ENCODE peak calls at places on chromosomes 1 and 21, in five cellular contexts. Z, X, F, B and K are unnamed samples.

GRCh38 chr1:89823679-89824292 is 3.0 kb downstream of the LRRC8D start:
- DNase-seq in Z (no peak), X (no peak), F (no peak), B (no peak), K (no peak)

GRCh38 chr1:184212649-184213314 is 161.3 kb downstream of the TSEN15 start:
- DNase-seq in Z (no peak), X (no peak), F (peak; percentile 91), B (peak; percentile 88), K (no peak)

GRCh38 chr21:34706337-34706736 is 37.5 kb downstream of the CLIC6 start:
- DNase-seq in Z (no peak), X (no peak), F (no peak), B (no peak), K (no peak)

GRCh38 chr1:193103759-193104495 is 1.3 kb downstream of the GLRX2 start:
- DNase-seq in Z (no peak), X (no peak), F (no peak), B (no peak), K (no peak)

GRCh38 chr1:192539450-192540132 is 36.0 kb upstream of the RGS1 start:
- DNase-seq in Z (no peak), X (peak; percentile 69), F (peak; percentile 97), B (peak; percentile 98), K (no peak)

GRCh38 chr1:41573803-41574713 is 89.6 kb upstream of the EDN2 start:
- DNase-seq in Z (peak; percentile 80), X (peak; percentile 77), F (peak; percentile 88), B (peak; percentile 80), K (peak; percentile 86)

GRCh38 chr1:1344672-1345361 is 4.4 kb downstream of the DVL1 start:
- DNase-seq in Z (no peak), X (no peak), F (peak; percentile 90), B (peak; percentile 69), K (peak; percentile 67)

GRCh38 chr1:218600968-218601367 is 255.8 kb downstream of the TGFB2 start:
- DNase-seq in Z (no peak), X (no peak), F (peak; percentile 22), B (no peak), K (no peak)

GRCh38 chr1:12011998-12012397 is 7.3 kb upstream of the MIIP start:
- DNase-seq in Z (no peak), X (no peak), F (no peak), B (no peak), K (no peak)

GRCh38 chr21:44866780-44867179 is 6.7 kb downstream of the PTTG1IP start:
- DNase-seq in Z (no peak), X (no peak), F (peak; percentile 60), B (peak; percentile 66), K (no peak)

GRCh38 chr21:44868707-44869106 is 4.8 kb downstream of the PTTG1IP start:
- DNase-seq in Z (no peak), X (no peak), F (peak; percentile 15), B (no peak), K (no peak)

GRCh38 chr21:44867464-44867863 is 6.0 kb downstream of the PTTG1IP start:
- DNase-seq in Z (no peak), X (no peak), F (no peak), B (no peak), K (no peak)

GRCh38 chr21:44869860-44870747 is 3.4 kb downstream of the PTTG1IP start:
- DNase-seq in Z (peak; percentile 64), X (no peak), F (peak; percentile 95), B (peak; percentile 96), K (no peak)

GRCh38 chr21:44867999-44868700 is 5.3 kb downstream of the PTTG1IP start:
- DNase-seq in Z (no peak), X (no peak), F (no peak), B (no peak), K (no peak)
- H4K8ac ChIP-seq in Z (no peak overlapping the region), X (no peak overlapping the region), F (peak overlapping the region; percentile 13), B (peak overlapping the region; percentile 36), K (no peak overlapping the region)

GRCh38 chr1:116504308-116505156 is 66.3 kb downstream of the CD58 start:
- DNase-seq in Z (no peak), X (no peak), F (peak; percentile 45), B (peak; percentile 62), K (no peak)
- H4K8ac ChIP-seq in Z (no peak overlapping the region), X (no peak overlapping the region), F (no peak overlapping the region), B (peak overlapping the region; percentile 42), K (no peak overlapping the region)

GRCh38 chr1:150346316-150346715 is 17.6 kb upstream of the RPRD2 start:
- DNase-seq in Z (no peak), X (no peak), F (no peak), B (no peak), K (no peak)
- H4K8ac ChIP-seq in Z (no peak overlapping the region), X (no peak overlapping the region), F (no peak overlapping the region), B (no peak overlapping the region), K (no peak overlapping the region)

GRCh38 chr1:20988943-20989342 is 187.8 kb downstream of the EIF4G3 start:
- DNase-seq in Z (no peak), X (no peak), F (no peak), B (no peak), K (no peak)
- H4K8ac ChIP-seq in Z (no peak overlapping the region), X (no peak overlapping the region), F (no peak overlapping the region), B (no peak overlapping the region), K (no peak overlapping the region)

DNA sequence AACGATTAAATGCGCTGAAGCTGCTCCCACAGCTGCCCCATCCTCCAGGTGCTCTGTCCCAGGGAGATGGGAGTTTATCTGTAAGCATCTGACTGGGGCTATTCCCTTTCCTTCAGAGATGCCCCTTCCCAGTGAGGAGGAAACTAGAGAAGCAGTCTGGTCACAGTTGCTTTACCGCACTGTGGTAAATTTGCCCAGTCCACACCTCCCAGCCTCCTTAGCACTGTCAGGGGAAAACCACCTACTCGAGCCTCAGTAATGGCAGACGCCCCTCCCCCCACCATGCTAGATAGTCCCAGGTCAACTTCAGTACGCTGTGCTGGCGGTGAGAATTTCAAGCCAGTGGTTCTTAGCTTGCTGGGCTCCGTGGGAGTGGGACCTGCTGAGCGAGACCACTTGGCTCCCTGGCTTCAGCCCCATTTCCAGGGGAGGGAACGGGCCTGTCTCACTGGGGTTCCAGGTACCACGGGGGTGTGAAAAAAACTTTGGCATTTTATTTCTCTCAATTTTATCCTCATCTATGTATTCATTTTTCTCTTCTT is 194.8 kb downstream of the TNFSF18 start:
- DNase-seq in Z (no peak), X (no peak), F (no peak), B (no peak), K (no peak)
- H4K8ac ChIP-seq in Z (no peak overlapping the region), X (no peak overlapping the region), F (no peak overlapping the region), B (peak overlapping the region; percentile 28), K (no peak overlapping the region)

GRCh38 chr1:16378443-16378842 is 11.4 kb downstream of the SZRD1 start:
- DNase-seq in Z (no peak), X (no peak), F (no peak), B (no peak), K (no peak)
- H4K8ac ChIP-seq in Z (no peak overlapping the region), X (no peak overlapping the region), F (no peak overlapping the region), B (no peak overlapping the region), K (no peak overlapping the region)

DNA sequence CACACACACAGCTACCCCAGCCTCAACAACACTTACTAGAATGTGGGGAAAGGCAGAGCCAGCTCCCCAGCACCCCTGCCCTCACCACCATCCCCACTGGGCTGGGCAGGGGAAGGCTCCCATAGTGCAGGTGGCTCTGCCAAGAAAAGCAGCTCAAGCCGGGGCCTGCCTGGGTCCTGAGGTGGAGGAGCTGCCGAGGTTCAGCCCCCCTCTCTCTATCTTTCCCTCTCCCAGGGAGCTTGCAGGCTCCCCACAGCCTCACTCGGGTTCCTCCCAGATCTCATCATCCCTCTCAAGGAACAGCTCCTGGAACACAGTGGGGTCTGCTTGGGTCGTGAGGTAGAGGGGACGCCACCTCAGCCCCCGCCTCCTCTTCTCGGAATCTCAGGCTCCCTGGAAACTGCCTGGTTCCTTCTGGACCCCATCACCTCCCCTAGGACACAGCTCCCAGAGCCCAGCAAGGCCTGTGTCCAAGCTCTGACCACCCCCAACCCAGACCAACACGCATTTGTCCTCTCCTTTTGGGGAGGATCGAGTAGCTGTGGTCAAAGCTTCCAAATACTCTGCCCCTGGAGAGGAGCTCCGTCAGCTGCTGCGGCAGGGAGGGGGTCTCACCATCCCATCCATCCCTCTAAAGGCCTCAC is 704 bp downstream of the S100A16 start:
- DNase-seq in Z (no peak), X (no peak), F (no peak), B (no peak), K (no peak)
- H4K8ac ChIP-seq in Z (no peak overlapping the region), X (no peak overlapping the region), F (no peak overlapping the region), B (peak overlapping the region; percentile 79), K (no peak overlapping the region)

GRCh38 chr1:53122847-53123461 is 19.5 kb downstream of the SLC1A7 start:
- DNase-seq in Z (no peak), X (no peak), F (no peak), B (no peak), K (no peak)

GRCh38 chr1:53120659-53121058 is 21.8 kb downstream of the SLC1A7 start:
- DNase-seq in Z (peak; percentile 51), X (no peak), F (no peak), B (no peak), K (no peak)

GRCh38 chr1:53121319-53122172 is 20.9 kb downstream of the SLC1A7 start:
- DNase-seq in Z (no peak), X (no peak), F (no peak), B (peak; percentile 74), K (no peak)

GRCh38 chr1:53123462-53124129 is 18.8 kb downstream of the SLC1A7 start:
- DNase-seq in Z (no peak), X (no peak), F (peak; percentile 41), B (peak; percentile 66), K (no peak)

GRCh38 chr1:53122194-53122846 is 20.1 kb downstream of the SLC1A7 start:
- DNase-seq in Z (no peak), X (no peak), F (peak; percentile 97), B (peak; percentile 55), K (no peak)
- H4K8ac ChIP-seq in Z (no peak overlapping the region), X (no peak overlapping the region), F (no peak overlapping the region), B (peak overlapping the region; percentile 91), K (no peak overlapping the region)

GRCh38 chr1:25468037-25468436 is 37.3 kb downstream of the MACO1 start:
- DNase-seq in Z (no peak), X (no peak), F (no peak), B (peak; percentile 64), K (no peak)
- H4K8ac ChIP-seq in Z (no peak overlapping the region), X (no peak overlapping the region), F (no peak overlapping the region), B (no peak overlapping the region), K (no peak overlapping the region)

DNA sequence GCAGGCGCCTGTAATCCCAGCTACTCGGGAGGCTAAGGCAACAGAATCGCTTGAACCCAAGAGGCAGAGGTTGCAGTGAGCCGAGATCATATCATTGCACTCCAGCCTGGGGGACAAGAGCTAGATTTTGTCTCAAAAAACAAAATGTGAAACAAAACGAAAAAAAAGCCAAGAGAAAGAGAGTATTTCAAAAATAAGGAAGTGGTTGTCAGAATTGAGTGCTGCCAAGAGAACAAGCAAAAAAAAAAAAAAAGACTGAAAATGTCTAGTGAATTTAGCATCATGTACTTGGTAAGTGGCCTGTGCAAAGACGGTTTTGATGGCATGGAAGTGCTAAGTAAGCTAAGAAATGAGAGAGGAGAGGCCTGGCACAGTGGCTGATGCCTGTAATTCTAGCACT is 14.3 kb downstream of the KPNA6 start:
- DNase-seq in Z (no peak), X (no peak), F (no peak), B (no peak), K (no peak)
- H4K8ac ChIP-seq in Z (no peak overlapping the region), X (no peak overlapping the region), F (no peak overlapping the region), B (no peak overlapping the region), K (no peak overlapping the region)